ENCODE peak calls at places on chromosomes 6 and 20, in ten cellular contexts. G is stimulated activated CD8-positive, alpha-beta memory T cell treated with anti-CD3 and anti-CD28 coated beads, Interleukin-2, amount 100 ng/mL, for 1 hour; O is anterior cingulate cortex; J is stimulated activated CD4-positive, alpha-beta T cell treated with anti-CD3 and anti-CD28 coated beads, Interleukin-4, amount 100 ng/mL, for 24 hours; Y is naive B cell; T is fibroblast of mammary gland; U is HT1080; I is left ventricle myocardium superior; K is glutamatergic neuron; X is ACHN. L is an unnamed sample.

GRCh38 chr20:50682065-50682464 is 9.3 kb downstream of the RIPOR3 start:
- DNase-seq in J (no peak), X (no peak), U (no peak), T (no peak), I (no peak), O (no peak), K (no peak), G (no peak), Y (no peak), L (no peak)

GRCh38 chr6:111283707-111284106 is 196.4 kb downstream of the SLC16A10 start:
- DNase-seq in K (no peak), X (no peak), Y (no peak), I (no peak), O (no peak), T (no peak), U (no peak), J (no peak), G (no peak), L (no peak)

GRCh38 chr20:42007251-42007650 is 389.1 kb upstream of the CHD6 start:
- DNase-seq in T (no peak), G (no peak), K (no peak), I (no peak), Y (no peak), X (no peak), J (no peak), O (no peak), U (no peak), L (no peak)

GRCh38 chr6:18126116-18126515 is 3.6 kb upstream of the NHLRC1 start:
- DNase-seq in I (no peak), Y (no peak), G (no peak), T (peak), O (no peak), K (no peak), U (no peak), J (no peak), X (no peak), L (no peak)

GRCh38 chr6:80544500-80545055 is 438.1 kb downstream of the BCKDHB start:
- DNase-seq in U (no peak), I (no peak), T (no peak), Y (no peak), J (no peak), X (no peak), K (no peak), G (no peak), O (no peak), L (no peak)

GRCh38 chr20:32018269-32019155 is 8.3 kb downstream of the CCM2L start:
- DNase-seq in X (peak), U (peak), K (peak), I (peak), T (no peak), O (no peak), Y (peak), G (peak), J (peak), L (peak)

GRCh38 chr20:58584051-58584824 is 66.8 kb upstream of the STX16 start:
- DNase-seq in O (no peak), X (no peak), T (no peak), I (no peak), K (no peak), G (no peak), J (no peak), U (no peak), Y (no peak), L (no peak)

GRCh38 chr6:12911387-12911960 is 194.9 kb downstream of the PHACTR1 start:
- DNase-seq in K (no peak), Y (no peak), U (peak), O (no peak), G (no peak), T (peak), I (no peak), J (no peak), X (peak), L (peak)